ENCODE peak calls at places on chromosome X, in eight cellular contexts. J is adipocyte, I is fibroblast of the aortic adventitia, Q is SJSA1, T is uterus, V is neuronal stem cell, A is pancreas, U is psoas muscle. K is an unnamed sample.

GRCh38 chrX:5080812-5081211 is 1147.9 kb downstream of the NLGN4X start:
- DNase-seq in J (no peak), I (no peak), Q (no peak), T (no peak), V (no peak), A (no peak), U (no peak), K (no peak)

GRCh38 chrX:152876931-152877840 is 20.7 kb upstream of the ZNF185 start:
- DNase-seq in J (no peak), I (no peak), Q (no peak), T (no peak), V (no peak), A (no peak), U (no peak), K (no peak)

GRCh38 chrX:105315301-105315700 is 94.8 kb upstream of the TEX13A start:
- DNase-seq in J (peak), I (peak), Q (no peak), T (no peak), V (no peak), A (no peak), U (no peak), K (peak)

GRCh38 chrX:86002076-86002896 is 45.1 kb downstream of the CHM start:
- DNase-seq in J (no peak), I (peak), Q (peak), T (no peak), V (peak), A (no peak), U (no peak), K (peak)

GRCh38 chrX:110541266-110541665 is 182.6 kb downstream of the RTL9 start:
- DNase-seq in J (no peak), I (peak), Q (no peak), T (no peak), V (no peak), A (no peak), U (no peak), K (no peak)

GRCh38 chrX:133661962-133662839 is 246.9 kb upstream of the GPC4 start:
- DNase-seq in J (peak), I (peak), Q (no peak), T (no peak), V (no peak), A (no peak), U (no peak), K (no peak)

GRCh38 chrX:116317409-116317808 is 119.0 kb upstream of the SLC6A14 start:
- DNase-seq in J (peak), I (peak), Q (peak), T (no peak), V (no peak), A (peak), U (no peak), K (peak)

GRCh38 chrX:154019061-154019621 is 561 bp downstream of the IRAK1 start:
- DNase-seq in J (peak), I (no peak), Q (no peak), T (no peak), V (no peak), A (no peak), U (no peak), K (no peak)

GRCh38 chrX:109619816-109620215 is 5.2 kb downstream of the KCNE5 start:
- DNase-seq in J (no peak), I (no peak), Q (no peak), T (no peak), V (no peak), A (no peak), U (no peak), K (no peak)

GRCh38 chrX:153649915-153650782 is 3.1 kb downstream of the DUSP9 start:
- DNase-seq in J (no peak), I (no peak), Q (peak), T (no peak), V (no peak), A (peak), U (no peak), K (no peak)

GRCh38 chrX:120739300-120739699 is 109.4 kb upstream of the C1GALT1C1 start:
- DNase-seq in J (no peak), I (no peak), Q (no peak), T (no peak), V (no peak), A (no peak), U (no peak), K (no peak)

GRCh38 chrX:142156567-142156966 is 48.5 kb downstream of the MAGEC2 start:
- DNase-seq in J (no peak), I (no peak), Q (no peak), T (no peak), V (peak), A (no peak), U (no peak), K (no peak)

GRCh38 chrX:72018277-72019112 is 107.8 kb downstream of the NHSL2 start:
- DNase-seq in J (peak), I (peak), Q (peak), T (peak), V (peak), A (peak), U (peak), K (peak)

GRCh38 chrX:71164071-71164470 is 19.4 kb downstream of the NLGN3 start:
- DNase-seq in J (no peak), I (no peak), Q (no peak), T (no peak), V (no peak), A (no peak), U (no peak), K (no peak)

DNA sequence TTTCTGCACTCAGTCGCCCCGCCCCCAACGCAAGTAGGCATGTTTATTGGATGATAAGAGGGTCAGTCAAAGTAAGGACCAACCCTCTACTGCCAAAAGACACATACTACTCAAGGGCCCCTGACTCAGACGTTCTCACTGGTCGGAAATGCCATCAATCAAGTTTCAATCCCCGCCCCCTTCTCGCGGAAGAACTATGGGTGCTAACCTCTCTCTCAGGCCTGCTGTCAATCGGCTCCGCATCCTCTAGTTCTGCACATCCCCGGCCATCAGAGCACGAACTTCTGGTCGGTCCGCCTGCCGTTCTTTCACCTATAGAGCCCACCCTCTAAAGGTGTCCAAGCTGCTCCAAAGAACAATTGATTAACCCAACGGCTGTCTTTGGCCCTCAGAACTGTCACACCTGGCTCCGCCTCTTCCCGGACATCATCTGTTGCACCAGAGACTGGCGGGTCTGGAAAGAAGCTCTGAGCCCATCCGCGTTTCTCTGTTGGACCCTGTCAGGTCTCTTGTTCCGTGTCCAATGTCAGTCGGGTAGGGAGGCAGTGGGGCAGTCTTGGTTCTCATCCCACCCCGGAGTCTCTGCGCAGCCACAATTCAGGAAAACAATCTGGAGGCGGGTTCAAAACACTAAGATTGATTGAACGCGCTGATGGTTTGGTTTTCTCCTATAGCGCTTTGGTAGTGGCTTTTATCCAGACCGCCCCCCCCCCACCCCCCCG is 15.2 kb downstream of the NDUFB11 start:
- DNase-seq in J (peak), I (peak), Q (peak), T (peak), V (peak), A (peak), U (peak), K (peak)
- H3K4me3 ChIP-seq in J (peak), I (peak), Q (peak), T (peak), V (peak), A (peak), U (peak), K (peak)

GRCh38 chrX:18129694-18130093 is 91.0 kb downstream of the BEND2 start:
- DNase-seq in J (no peak), I (no peak), Q (no peak), T (no peak), V (no peak), A (no peak), U (no peak), K (no peak)

GRCh38 chrX:18133605-18134004 is 87.1 kb downstream of the BEND2 start:
- DNase-seq in J (no peak), I (no peak), Q (no peak), T (no peak), V (no peak), A (no peak), U (no peak), K (no peak)
- H3K4me3 ChIP-seq in J (no peak), I (no peak), Q (no peak), T (no peak), V (no peak), A (no peak), U (no peak), K (no peak)

GRCh38 chrX:41447897-41448296 is 754 bp downstream of the NYX start:
- DNase-seq in J (no peak), I (no peak), Q (no peak), T (no peak), V (no peak), A (no peak), U (no peak), K (no peak)

GRCh38 chrX:41449615-41450014 is 2.5 kb downstream of the NYX start:
- DNase-seq in J (peak), I (peak), Q (no peak), T (no peak), V (no peak), A (no peak), U (no peak), K (no peak)

GRCh38 chrX:41449138-41449537 is 2.0 kb downstream of the NYX start:
- DNase-seq in J (no peak), I (no peak), Q (no peak), T (no peak), V (no peak), A (no peak), U (no peak), K (no peak)

GRCh38 chrX:41452972-41453371 is 5.8 kb downstream of the NYX start:
- DNase-seq in J (peak), I (peak), Q (peak), T (no peak), V (no peak), A (no peak), U (no peak), K (peak)

GRCh38 chrX:41452565-41452964 is 5.4 kb downstream of the NYX start:
- DNase-seq in J (peak), I (peak), Q (no peak), T (no peak), V (no peak), A (no peak), U (no peak), K (no peak)
- H3K4me3 ChIP-seq in J (no peak), I (no peak), Q (no peak), T (no peak), V (no peak), A (no peak), U (no peak), K (no peak)

GRCh38 chrX:70007946-70008345 is 41.8 kb downstream of the AWAT2 start:
- DNase-seq in J (no peak), I (no peak), Q (no peak), T (no peak), V (no peak), A (no peak), U (no peak), K (peak)
- H3K4me3 ChIP-seq in J (no peak), I (no peak), Q (no peak), T (no peak), V (no peak), A (no peak), U (no peak), K (no peak)